ENCODE peak calls at places on chromosome 18, in six cellular contexts. Z is left lung, A is ovary, N is tibial artery, L is vagina, W is left ventricle myocardium inferior. E is an unnamed sample. For H3K4me1, the result is how much of the 10 kb centered on the place peaks cover.

GRCh38 chr18:48622911-48623431 is 84.1 kb downstream of the CTIF start:
- DNase-seq in Z (no peak), A (no peak), N (no peak), L (no peak), W (no peak), E (peak)

GRCh38 chr18:80034852-80035406 is 695 bp downstream of the RBFA start:
- DNase-seq in Z (no peak), A (no peak), N (no peak), L (no peak), W (no peak), E (no peak)

GRCh38 chr18:74114206-74114605 is 33.4 kb downstream of the FBXO15 start:
- DNase-seq in Z (no peak), A (no peak), N (no peak), L (no peak), W (no peak), E (no peak)

GRCh38 chr18:12520442-12520992 is 112.8 kb downstream of the PRELID3A start:
- DNase-seq in Z (no peak), A (no peak), N (no peak), L (no peak), W (no peak), E (no peak)

GRCh38 chr18:51250006-51250405 is 52.5 kb upstream of the MEX3C start:
- DNase-seq in Z (no peak), A (no peak), N (no peak), L (no peak), W (no peak), E (no peak)

GRCh38 chr18:50527636-50528307 is 32.1 kb upstream of the MAPK4 start:
- DNase-seq in Z (peak), A (no peak), N (no peak), L (no peak), W (no peak), E (no peak)

GRCh38 chr18:58896734-58897508 is 32.2 kb downstream of the ZNF532 start:
- DNase-seq in Z (no peak), A (no peak), N (no peak), L (no peak), W (no peak), E (no peak)

GRCh38 chr18:45449761-45450227 is 165.5 kb upstream of the SLC14A2 start:
- DNase-seq in Z (peak), A (peak), N (peak), L (no peak), W (peak), E (peak)

GRCh38 chr18:36572135-36572856 is 256.5 kb downstream of the TPGS2 start:
- DNase-seq in Z (no peak), A (peak), N (no peak), L (no peak), W (no peak), E (peak)

GRCh38 chr18:34492652-34493051 is 217.4 kb upstream of the DTNA start:
- DNase-seq in Z (no peak), A (no peak), N (no peak), L (no peak), W (no peak), E (no peak)
- H3K4me3 ChIP-seq in Z (no peak), A (no peak), N (peak), L (peak), W (peak), E (peak)

DNA sequence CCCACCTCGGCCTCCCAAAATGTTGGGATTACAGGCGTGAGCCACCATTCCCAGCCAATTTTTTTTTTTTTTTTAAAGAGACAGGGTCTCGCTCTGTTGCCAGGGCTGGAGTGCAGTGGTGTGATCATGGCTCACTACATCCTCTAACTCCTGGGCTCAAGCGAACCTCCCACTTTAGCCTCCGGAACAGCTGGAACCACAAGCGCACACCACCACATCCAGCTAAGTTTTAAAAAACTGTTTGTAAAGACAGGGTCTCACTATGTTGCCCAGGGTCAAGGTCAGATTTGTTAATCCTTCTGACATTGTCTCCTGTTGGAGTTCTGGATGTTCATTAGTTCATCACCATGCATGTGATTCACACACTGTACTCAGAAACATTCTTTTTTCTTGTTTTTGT is 149.9 kb downstream of the TGIF1 start:
- DNase-seq in Z (no peak), A (no peak), N (no peak), L (no peak), W (no peak), E (no peak)
- H3K4me1 ChIP-seq in Z (under half), A (under half), N (under half), L (half or more), W (half or more), E (under half)

GRCh38 chr18:67733094-67733493 is 216.6 kb upstream of the DSEL start:
- DNase-seq in Z (no peak), A (no peak), N (no peak), L (no peak), W (no peak), E (no peak)

GRCh38 chr18:67728364-67728763 is 211.8 kb upstream of the DSEL start:
- DNase-seq in Z (no peak), A (no peak), N (no peak), L (no peak), W (no peak), E (no peak)

GRCh38 chr18:67731853-67732252 is 215.3 kb upstream of the DSEL start:
- DNase-seq in Z (no peak), A (no peak), N (no peak), L (no peak), W (no peak), E (no peak)

GRCh38 chr18:67726882-67727281 is 210.4 kb upstream of the DSEL start:
- DNase-seq in Z (no peak), A (no peak), N (no peak), L (no peak), W (no peak), E (no peak)

DNA sequence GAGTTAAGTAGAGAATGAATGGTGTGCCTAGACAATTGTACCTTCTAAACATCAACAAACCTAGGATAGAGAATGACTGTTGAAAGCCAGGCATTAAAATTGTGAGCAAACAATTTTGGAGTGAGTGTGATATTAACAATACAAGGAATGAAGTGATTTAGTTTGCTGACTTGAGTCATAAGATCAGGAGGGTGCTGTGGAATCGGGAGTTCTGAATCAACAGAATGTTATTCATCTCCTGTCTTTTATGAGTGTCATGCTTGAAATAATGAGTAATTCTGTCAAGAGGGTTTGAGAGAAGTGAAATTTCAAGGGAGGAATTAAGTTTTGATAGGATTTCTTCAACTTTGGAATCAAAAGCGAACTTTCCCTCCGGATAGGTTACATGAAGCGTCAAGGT is 214.4 kb upstream of the DSEL start:
- DNase-seq in Z (no peak), A (no peak), N (no peak), L (no peak), W (no peak), E (no peak)
- H3K27ac ChIP-seq in Z (no peak), A (no peak), N (no peak), L (no peak), W (no peak), E (no peak)

GRCh38 chr18:31649449-31649848 is 34.9 kb downstream of the B4GALT6 start:
- DNase-seq in Z (no peak), A (no peak), N (no peak), L (no peak), W (no peak), E (no peak)
- H3K4me3 ChIP-seq in Z (no peak), A (no peak), N (no peak), L (no peak), W (no peak), E (no peak)

DNA sequence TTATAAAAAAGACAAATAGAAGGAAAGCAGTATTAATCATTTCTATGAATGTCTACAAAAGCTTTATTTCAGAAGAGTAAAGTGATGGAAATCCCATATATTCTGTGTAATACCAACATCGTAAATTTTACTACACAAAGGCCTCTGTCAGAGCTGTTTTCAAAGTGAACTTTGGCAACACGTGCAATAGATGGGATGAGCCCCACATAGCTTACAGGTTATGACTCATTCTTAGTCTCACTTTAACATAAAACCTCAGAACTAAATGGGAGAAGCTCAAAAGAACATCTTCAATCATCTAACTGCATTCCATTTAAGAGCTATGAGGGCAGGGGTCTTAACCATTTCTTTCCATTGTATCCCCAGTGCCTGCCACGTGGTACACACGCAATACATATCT is 11.5 kb downstream of the VPS4B start:
- DNase-seq in Z (no peak), A (no peak), N (no peak), L (no peak), W (no peak), E (no peak)
- H3K4me1 ChIP-seq in Z (under half), A (under half), N (under half), L (under half), W (under half), E (under half)

GRCh38 chr18:63476666-63477065 is at the start of gene SERPINB5:
- DNase-seq in Z (no peak), A (no peak), N (no peak), L (no peak), W (no peak), E (no peak)

GRCh38 chr18:63477972-63478371 is 1.2 kb downstream of the SERPINB5 start:
- DNase-seq in Z (no peak), A (no peak), N (no peak), L (no peak), W (no peak), E (no peak)

GRCh38 chr18:63470751-63471150 is 6.0 kb upstream of the SERPINB5 start:
- DNase-seq in Z (no peak), A (no peak), N (no peak), L (no peak), W (no peak), E (no peak)

GRCh38 chr18:63467699-63468098 is 9.1 kb upstream of the SERPINB5 start:
- DNase-seq in Z (no peak), A (no peak), N (no peak), L (no peak), W (no peak), E (no peak)

DNA sequence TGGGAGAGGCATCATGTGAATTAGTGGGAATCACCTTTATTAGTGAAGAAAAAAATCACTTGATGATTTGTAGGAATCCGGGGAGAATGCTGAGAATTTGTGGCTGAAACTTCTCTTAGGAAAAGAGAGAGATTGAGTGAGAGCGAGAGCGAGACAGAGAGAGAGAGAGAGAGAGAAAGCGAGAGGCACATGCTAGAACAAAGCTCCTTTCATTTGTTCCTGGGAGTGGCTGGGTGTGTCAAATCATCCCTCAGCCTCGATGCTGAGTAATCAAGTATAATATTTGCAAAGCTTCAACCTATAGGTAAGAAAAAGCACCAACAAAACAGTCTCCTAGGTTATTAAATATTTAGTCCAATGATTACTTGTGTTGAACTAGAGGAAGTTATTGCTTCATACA is 4.4 kb upstream of the SERPINB5 start:
- DNase-seq in Z (no peak), A (no peak), N (no peak), L (no peak), W (no peak), E (no peak)
- H3K27ac ChIP-seq in Z (no peak), A (no peak), N (no peak), L (peak), W (no peak), E (no peak)